ENCODE peak calls at places on chromosomes 12 and 14, in eight cellular contexts. Y is activated naive CD8-positive, alpha-beta T cell treated with anti-CD3 and anti-CD28 coated beads, Interleukin-2, amount 50 U/mL, for 24 hours; K is uterus; I is GM23248; C is HFFc6; R is HTR-8/SVneo; F is cardiac muscle cell; Z is right atrium auricular region. V is an unnamed sample.

GRCh38 chr12:105928436-105928835 is 210.3 kb downstream of the NUAK1 start:
- DNase-seq in Y (no peak), F (no peak), K (no peak), R (no peak), I (no peak), C (no peak), Z (no peak), V (no peak)

GRCh38 chr12:5085896-5086295 is 42.2 kb downstream of the KCNA5 start:
- DNase-seq in Z (no peak), C (peak), K (no peak), R (no peak), Y (no peak), F (no peak), I (peak), V (no peak)

GRCh38 chr12:54125950-54126695 is 62.7 kb downstream of the SMUG1 start:
- DNase-seq in F (no peak), I (peak), K (peak), C (no peak), Y (no peak), R (no peak), Z (no peak), V (peak)

GRCh38 chr12:116667752-116668151 is 70.1 kb downstream of the SPRING1 start:
- DNase-seq in F (no peak), Z (no peak), C (no peak), Y (no peak), R (no peak), I (no peak), K (no peak), V (no peak)

GRCh38 chr12:57632898-57633825 is at the start of gene B4GALNT1:
- DNase-seq in R (peak), Y (peak), C (peak), F (peak), I (peak), K (peak), Z (peak), V (peak)

GRCh38 chr14:65792208-65792905 is 379.8 kb downstream of the FUT8 start:
- DNase-seq in K (no peak), Z (no peak), C (peak), F (no peak), Y (no peak), I (peak), R (peak), V (no peak)

GRCh38 chr12:59548930-59549329 is 46.9 kb upstream of the SLC16A7 start:
- DNase-seq in R (no peak), I (no peak), F (no peak), Z (no peak), C (no peak), K (no peak), Y (no peak), V (no peak)

GRCh38 chr14:103198429-103199140 is 75.3 kb downstream of the TNFAIP2 start:
- DNase-seq in C (peak), K (peak), I (peak), F (no peak), Y (no peak), Z (no peak), R (peak), V (no peak)

GRCh38 chr14:51967521-51967920 is 21.8 kb upstream of the RTRAF start:
- DNase-seq in I (peak), C (no peak), Y (no peak), F (no peak), K (no peak), R (no peak), Z (no peak), V (no peak)

GRCh38 chr14:44795725-44796124 is 166.0 kb downstream of the KLHL28 start:
- DNase-seq in K (no peak), I (no peak), Y (no peak), Z (no peak), R (no peak), F (no peak), C (no peak), V (no peak)